ENCODE peak calls at places on chromosome 1, in seven cellular contexts. X is breast epithelium, A is sigmoid colon, W is transverse colon, C is suprapubic skin, O is HCT116, R is prostate gland. B is an unnamed sample.

GRCh38 chr1:154434346-154435075 is 29.4 kb downstream of the IL6R start:
- DNase-seq in W (peak; percentile 80), A (peak; percentile 98), R (peak; percentile 80), O (no peak), C (peak; percentile 93), X (peak; percentile 72), B (peak; percentile 81)

GRCh38 chr1:233796146-233796798 is 108.2 kb upstream of the SLC35F3 start:
- DNase-seq in A (no peak), R (no peak), C (no peak), O (no peak), W (no peak), X (no peak), B (no peak)

GRCh38 chr1:68269637-68270430 is 37.5 kb upstream of the WLS start:
- DNase-seq in A (no peak), C (no peak), O (peak; percentile 33), X (no peak), R (no peak), W (no peak), B (no peak)

GRCh38 chr1:40312238-40313205 is 4.6 kb downstream of the COL9A2 start:
- DNase-seq in X (no peak), R (no peak), A (no peak), O (no peak), C (no peak), W (peak; percentile 82), B (peak; percentile 81)

GRCh38 chr1:75708910-75709309 is 15.6 kb upstream of the ACADM start:
- DNase-seq in R (no peak), X (no peak), O (no peak), C (no peak), W (no peak), A (no peak), B (no peak)

GRCh38 chr1:64980745-64981601 is 14.6 kb upstream of the JAK1 start:
- DNase-seq in X (no peak), O (no peak), C (no peak), R (no peak), W (no peak), A (no peak), B (peak; percentile 30)

GRCh38 chr1:208179303-208179702 is 64.9 kb downstream of the PLXNA2 start:
- DNase-seq in X (no peak), R (no peak), O (no peak), A (no peak), W (peak; percentile 55), C (no peak), B (peak; percentile 47)

GRCh38 chr1:44296067-44296466 is 59.0 kb downstream of the ERI3 start:
- DNase-seq in A (peak; percentile 56), C (no peak), O (no peak), W (no peak), X (no peak), R (no peak), B (no peak)

GRCh38 chr1:106554294-106554693 is 502.2 kb upstream of the PRMT6 start:
- DNase-seq in X (no peak), R (no peak), C (no peak), O (no peak), A (no peak), W (no peak), B (no peak)

GRCh38 chr1:115322631-115323030 is 15.4 kb downstream of the NGF start:
- DNase-seq in X (no peak), O (no peak), C (no peak), A (no peak), R (no peak), W (no peak), B (no peak)

GRCh38 chr1:204065174-204065985 is 7.5 kb upstream of the SOX13 start:
- DNase-seq in W (peak; percentile 49), C (no peak), A (peak; percentile 76), O (no peak), X (no peak), R (no peak), B (peak; percentile 51)

GRCh38 chr1:101219919-101220695 is 16.7 kb upstream of the S1PR1 start:
- DNase-seq in A (no peak), X (no peak), W (no peak), C (no peak), O (no peak), R (no peak), B (no peak)

GRCh38 chr1:2177946-2178538 is 16.5 kb downstream of the FAAP20 start:
- DNase-seq in W (no peak), R (no peak), C (no peak), A (no peak), X (no peak), O (no peak), B (no peak)

GRCh38 chr1:13451399-13451965 is 41.2 kb downstream of the PRAMEF20 start:
- DNase-seq in O (no peak), R (no peak), W (no peak), X (no peak), A (no peak), C (no peak), B (no peak)

GRCh38 chr1:162976628-162977027 is 92.5 kb upstream of the RGS4 start:
- DNase-seq in X (no peak), R (no peak), C (no peak), W (no peak), O (no peak), A (no peak), B (no peak)

GRCh38 chr1:25515033-25515432 is 28.4 kb upstream of the LDLRAP1 start:
- DNase-seq in O (no peak), X (no peak), R (no peak), W (no peak), A (no peak), C (peak; percentile 34), B (no peak)

GRCh38 chr1:25519624-25520023 is 23.8 kb upstream of the LDLRAP1 start:
- DNase-seq in W (no peak), O (no peak), X (no peak), A (no peak), R (no peak), C (no peak), B (no peak)

GRCh38 chr1:25517476-25518394 is 25.7 kb upstream of the LDLRAP1 start:
- DNase-seq in X (no peak), W (no peak), C (no peak), R (no peak), O (no peak), A (no peak), B (no peak)

GRCh38 chr1:25513666-25514065 is 29.7 kb upstream of the LDLRAP1 start:
- DNase-seq in A (peak; percentile 40), X (no peak), O (no peak), C (peak; percentile 35), W (no peak), R (no peak), B (no peak)

DNA sequence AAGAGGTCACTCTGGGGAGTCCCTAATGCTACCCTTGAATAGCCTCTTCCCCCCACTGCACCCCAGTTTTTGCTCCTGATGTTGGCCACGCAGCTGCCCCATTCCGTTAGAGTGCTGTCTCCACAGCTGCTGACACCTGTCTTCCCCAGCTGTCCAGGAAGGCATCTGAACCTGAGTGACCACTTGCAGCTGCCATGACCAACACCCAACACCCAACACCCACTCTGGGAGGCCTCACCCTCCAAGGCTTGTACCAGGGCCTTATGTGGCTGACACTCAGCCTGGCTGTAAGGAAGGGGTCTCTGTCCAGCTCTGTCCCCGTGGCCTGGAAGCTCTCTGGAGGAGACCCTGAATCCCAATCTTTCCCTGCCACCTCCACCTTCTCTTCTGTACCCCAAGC is 26.7 kb upstream of the LDLRAP1 start:
- DNase-seq in W (no peak), C (no peak), O (no peak), X (no peak), R (no peak), A (no peak), B (no peak)
- H3K4me1 ChIP-seq in W (no peaks in the 10 kb centered on the region), C (no peaks in the 10 kb centered on the region), O (no peaks in the 10 kb centered on the region), X (no peaks in the 10 kb centered on the region), R (no peaks in the 10 kb centered on the region), A (no peaks in the 10 kb centered on the region), B (no peaks in the 10 kb centered on the region)

DNA sequence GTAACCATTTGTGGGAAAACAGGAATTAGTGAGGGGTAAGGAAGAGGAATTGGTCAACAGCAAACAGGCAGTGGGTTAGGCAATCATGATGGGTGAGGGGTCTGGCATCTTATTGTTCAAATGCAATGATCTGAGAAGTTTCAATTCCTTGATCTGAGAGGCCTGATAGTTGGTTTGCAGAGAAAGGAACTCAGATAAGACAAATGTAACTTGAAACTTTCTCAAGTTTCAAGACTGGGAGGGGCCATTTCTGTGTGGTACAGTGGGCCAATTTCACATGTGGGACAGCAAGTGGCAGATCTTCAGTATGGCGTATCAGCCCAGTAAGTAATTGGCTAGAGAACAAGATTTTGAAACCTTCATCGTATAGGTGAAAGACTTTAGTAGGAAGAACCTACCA is 102.5 kb downstream of the XPR1 start:
- DNase-seq in A (no peak), W (no peak), C (no peak), O (no peak), X (no peak), R (no peak), B (no peak)
- TF ChIP-seq POLR2AphosphoS5 in A (no peak), W (no peak), C (no peak), O (no peak), X (no peak), R (no peak), B (no peak)

GRCh38 chr1:225852413-225853119 is 29.6 kb downstream of the TMEM63A start:
- DNase-seq in R (no peak), A (no peak), W (no peak), X (no peak), O (no peak), C (no peak), B (no peak)

GRCh38 chr1:225850370-225850769 is 31.8 kb downstream of the TMEM63A start:
- DNase-seq in X (no peak), O (no peak), W (no peak), A (no peak), C (no peak), R (no peak), B (no peak)

GRCh38 chr1:225853441-225853840 is 28.7 kb downstream of the TMEM63A start:
- DNase-seq in X (no peak), C (no peak), W (no peak), O (no peak), A (no peak), R (no peak), B (no peak)

GRCh38 chr1:225849905-225850304 is 32.3 kb downstream of the TMEM63A start:
- DNase-seq in A (no peak), R (no peak), X (no peak), W (peak; percentile 47), O (no peak), C (no peak), B (peak; percentile 34)

DNA sequence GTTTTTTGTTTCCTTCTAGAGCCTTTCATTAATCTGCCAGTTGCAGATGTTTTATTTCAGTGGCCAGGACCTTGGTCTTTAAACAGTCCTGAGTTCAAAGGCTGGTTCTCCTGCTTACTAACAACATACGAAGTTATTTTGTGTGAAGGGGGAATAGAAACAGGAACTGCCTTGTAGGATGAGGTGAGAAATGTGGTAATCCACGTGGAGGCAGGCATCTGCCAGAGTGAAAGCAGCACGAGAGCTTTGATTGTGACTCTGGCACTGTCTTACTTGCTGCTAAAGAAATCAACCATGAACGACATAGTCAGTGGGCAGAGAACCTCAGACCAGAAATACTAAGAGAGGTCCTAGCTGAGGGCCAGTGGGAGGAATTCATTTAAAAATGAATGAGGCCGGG is 30.4 kb downstream of the TMEM63A start:
- DNase-seq in R (no peak), O (no peak), X (no peak), A (no peak), W (no peak), C (no peak), B (no peak)
- H3K4me1 ChIP-seq in R (no peaks in the 10 kb centered on the region), O (no peaks in the 10 kb centered on the region), X (no peaks in the 10 kb centered on the region), A (no peaks in the 10 kb centered on the region), W (peaks cover 17% of the 10 kb centered on the region), C (peaks cover 13% of the 10 kb centered on the region), B (peaks cover 23% of the 10 kb centered on the region)

GRCh38 chr1:186271032-186271431 is 104.0 kb downstream of the TPR start:
- DNase-seq in A (no peak), O (no peak), X (no peak), R (no peak), C (no peak), W (no peak), B (no peak)

GRCh38 chr1:186272486-186272885 is 102.6 kb downstream of the TPR start:
- DNase-seq in X (no peak), R (no peak), O (no peak), W (no peak), C (no peak), A (no peak), B (no peak)

GRCh38 chr1:186275818-186276217 is 99.2 kb downstream of the TPR start:
- DNase-seq in O (no peak), A (no peak), C (no peak), R (no peak), W (no peak), X (no peak), B (no peak)
- TF ChIP-seq POLR2AphosphoS5 in O (no peak), A (no peak), C (no peak), R (no peak), W (no peak), X (no peak), B (no peak)

B was measured in stomach.